ENCODE peak calls at places on chromosomes 1 and 21, in four cellular contexts. O, X, G and W are unnamed samples.

GRCh38 chr1:88740784-88741183 is 56.7 kb downstream of the PKN2 start:
- DNase-seq in O (no peak), X (no peak), G (no peak), W (no peak)

GRCh38 chr21:29215709-29216108 is 83.0 kb upstream of the BACH1 start:
- DNase-seq in G (no peak), X (no peak), O (no peak), W (no peak)

GRCh38 chr1:92410706-92411105 is 76.0 kb downstream of the GFI1 start:
- DNase-seq in O (no peak), G (no peak), X (peak; percentile 35), W (no peak)

GRCh38 chr1:3908886-3909517 is 8.9 kb upstream of the C1orf174 start:
- DNase-seq in G (no peak), X (no peak), O (no peak), W (no peak)

GRCh38 chr21:26846036-26846931 is 1.1 kb upstream of the ADAMTS1 start:
- DNase-seq in G (no peak), X (no peak), O (no peak), W (no peak)

GRCh38 chr1:91124989-91125417 is 103.2 kb upstream of the ZNF644 start:
- DNase-seq in O (no peak), G (no peak), X (no peak), W (no peak)

GRCh38 chr1:208054485-208054884 is 143.6 kb upstream of the CD34 start:
- DNase-seq in G (no peak), X (no peak), O (no peak), W (no peak)

GRCh38 chr1:167077128-167077867 is 12.9 kb downstream of the GPA33 start:
- DNase-seq in G (no peak), X (no peak), O (no peak), W (no peak)

GRCh38 chr1:157968503-157968902 is 24.9 kb upstream of the KIRREL1 start:
- DNase-seq in X (no peak), O (no peak), G (no peak), W (no peak)

GRCh38 chr1:28328228-28328648 is 602 bp upstream of the MED18 start:
- DNase-seq in G (no peak), O (no peak), X (no peak), W (no peak)

GRCh38 chr1:77037990-77038389 is 170.7 kb downstream of the ST6GALNAC5 start:
- DNase-seq in X (no peak), O (no peak), G (no peak), W (no peak)

GRCh38 chr21:29987762-29988161 is 48.0 kb upstream of the GRIK1 start:
- DNase-seq in X (no peak), O (no peak), G (no peak), W (no peak)

GRCh38 chr21:42025392-42026071 is 15.4 kb upstream of the ZBTB21 start:
- DNase-seq in G (no peak), O (no peak), X (no peak), W (no peak)

GRCh38 chr1:53938136-53938830 is 7.2 kb downstream of the IFT25 start:
- DNase-seq in G (no peak), O (no peak), X (no peak), W (no peak)

GRCh38 chr1:72285074-72285425 is 2.7 kb upstream of the NEGR1 start:
- DNase-seq in O (no peak), X (no peak), G (no peak), W (no peak)

GRCh38 chr1:211829343-211830054 is 1.1 kb downstream of the LPGAT1 start:
- DNase-seq in X (peak; percentile 55), O (no peak), G (peak; percentile 82), W (no peak)

GRCh38 chr1:16266411-16267118 is 29.6 kb upstream of the CPLANE2 start:
- DNase-seq in G (no peak), X (peak; percentile 85), O (no peak), W (no peak)

GRCh38 chr1:45752014-45752413 is 1.6 kb upstream of the IPP start:
- DNase-seq in G (no peak), X (no peak), O (no peak), W (no peak)

GRCh38 chr21:20790113-20790512 is 208.1 kb upstream of the NCAM2 start:
- DNase-seq in G (no peak), O (no peak), X (no peak), W (no peak)

GRCh38 chr1:156675715-156676311 is 1.4 kb downstream of the NES start:
- DNase-seq in X (no peak), G (no peak), O (no peak), W (no peak)

GRCh38 chr1:156676450-156676819 is 772 bp downstream of the NES start:
- DNase-seq in G (no peak), X (no peak), O (no peak), W (no peak)

GRCh38 chr1:156677616-156678596 is 699 bp upstream of the NES start:
- DNase-seq in X (peak; percentile 80), O (no peak), G (peak; percentile 72), W (no peak)

GRCh38 chr1:156675271-156675708 is 1.9 kb downstream of the NES start:
- DNase-seq in X (no peak), O (no peak), G (no peak), W (no peak)

DNA sequence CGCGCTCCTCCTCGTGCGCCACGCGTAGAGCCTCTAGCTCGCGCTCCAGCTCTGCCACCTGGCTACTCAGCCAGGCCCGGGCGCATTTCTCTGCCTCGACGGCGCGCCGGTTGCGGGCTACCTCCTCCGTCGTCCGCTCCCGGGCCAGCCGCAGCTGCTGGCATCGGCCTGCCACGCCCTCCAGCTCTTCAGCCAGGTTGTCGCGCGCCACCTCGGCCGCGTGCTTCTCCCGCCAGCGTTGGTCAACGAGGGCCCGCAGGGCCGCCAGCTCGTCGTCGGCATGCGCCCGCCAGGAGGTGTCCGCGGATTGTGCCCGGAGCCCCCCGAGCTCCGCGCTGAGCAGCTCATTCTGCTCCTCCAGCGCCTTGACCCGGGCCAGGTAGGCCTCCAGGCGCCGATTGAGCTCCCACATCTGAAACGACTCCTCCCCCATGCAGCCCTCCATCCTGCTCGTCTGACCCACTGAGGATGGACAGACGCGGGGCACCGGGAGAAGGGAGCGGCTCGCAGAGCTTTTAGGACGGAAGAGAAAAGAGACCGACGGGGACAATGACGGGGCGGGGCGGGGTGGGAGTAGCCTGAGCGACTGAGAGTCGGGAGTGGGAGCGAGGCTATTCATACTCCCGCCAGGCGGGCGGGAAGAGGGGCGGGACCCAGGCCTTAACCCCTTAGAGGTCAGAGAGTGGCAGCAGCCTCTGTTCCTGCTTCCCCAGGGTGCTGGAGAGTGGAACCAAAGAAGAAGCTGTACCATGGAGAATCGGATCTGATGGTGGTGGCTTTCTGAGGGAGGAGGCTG is at the start of gene NES:
- DNase-seq in G (peak; percentile 75), O (no peak), X (peak; percentile 89), W (no peak)
- TF ChIP-seq TCF7L2 in G (no peak), O (no peak), X (no peak), W (no peak)

GRCh38 chr1:26161408-26162219 is 2.7 kb downstream of the FAM110D start:
- DNase-seq in O (no peak), G (no peak), X (peak; percentile 92), W (no peak)

GRCh38 chr1:26159113-26160039 is 497 bp downstream of the FAM110D start:
- DNase-seq in O (no peak), G (no peak), X (peak; percentile 22), W (no peak)

GRCh38 chr1:26162220-26162703 is 3.4 kb downstream of the FAM110D start:
- DNase-seq in G (no peak), O (no peak), X (no peak), W (no peak)

GRCh38 chr1:26158271-26159112 is at the start of gene FAM110D:
- DNase-seq in O (no peak), G (no peak), X (peak; percentile 13), W (no peak)

DNA sequence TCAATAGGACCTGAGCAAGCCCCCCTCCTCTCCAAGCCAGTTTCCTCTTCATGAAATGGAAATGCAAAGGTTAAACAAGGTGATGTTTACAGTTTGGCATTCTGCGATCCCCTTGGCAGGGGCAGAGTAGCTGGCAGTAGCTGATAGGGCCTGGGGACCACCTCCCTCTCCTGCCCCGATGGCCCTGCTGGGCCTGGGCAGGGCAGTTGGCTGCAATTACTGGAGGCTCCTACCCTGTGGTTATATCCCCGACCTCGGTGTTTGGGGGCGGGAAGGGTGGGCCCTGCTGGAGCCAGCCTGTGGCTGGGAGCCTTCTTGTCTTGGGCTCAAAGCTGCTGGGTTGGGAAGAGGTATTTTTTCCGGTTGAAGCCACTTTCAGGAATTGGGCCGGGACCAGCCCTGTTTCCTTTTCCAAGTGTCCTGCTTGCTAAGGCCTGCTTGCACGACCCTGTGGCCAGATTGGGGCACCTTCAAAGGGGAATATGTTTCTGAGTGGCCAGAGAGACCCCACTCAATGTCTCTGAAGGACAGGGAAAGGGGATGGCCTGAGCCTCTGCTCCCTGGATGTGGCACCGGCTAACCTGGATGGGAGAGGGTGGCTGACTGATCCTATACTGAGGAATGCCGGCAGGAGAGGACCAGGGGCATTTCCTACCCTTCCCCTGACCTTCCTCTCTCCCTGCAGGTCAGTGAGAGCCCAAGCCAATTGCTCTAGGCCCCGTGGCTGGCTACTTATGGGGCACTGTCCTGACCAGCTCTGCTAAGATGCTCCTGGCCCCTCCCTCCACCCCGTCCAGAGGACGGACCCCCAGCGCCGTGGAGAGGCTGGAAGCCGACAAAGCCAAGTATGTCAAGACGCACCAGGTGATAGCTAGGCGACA is 1.9 kb downstream of the FAM110D start:
- DNase-seq in O (no peak), X (no peak), G (no peak), W (no peak)
- H3K4me3 ChIP-seq in O (no peak overlapping the region), X (peak overlapping the region; percentile 43), G (peak overlapping the region; percentile 45), W (no peak overlapping the region)

GRCh38 chr1:182337736-182338571 is 53.6 kb downstream of the GLUL start:
- DNase-seq in O (no peak), X (peak; percentile 90), G (no peak), W (no peak)
- H3K27ac ChIP-seq in O (no peak overlapping the region), X (peak overlapping the region; percentile 83), G (no peak overlapping the region), W (no peak overlapping the region)

GRCh38 chr1:224219011-224219611 is 36.1 kb downstream of the DEGS1 start:
- DNase-seq in X (no peak), G (no peak), O (no peak), W (no peak)
- TF ChIP-seq TCF7L2 in X (no peak), G (no peak), O (no peak), W (no peak)

DNA sequence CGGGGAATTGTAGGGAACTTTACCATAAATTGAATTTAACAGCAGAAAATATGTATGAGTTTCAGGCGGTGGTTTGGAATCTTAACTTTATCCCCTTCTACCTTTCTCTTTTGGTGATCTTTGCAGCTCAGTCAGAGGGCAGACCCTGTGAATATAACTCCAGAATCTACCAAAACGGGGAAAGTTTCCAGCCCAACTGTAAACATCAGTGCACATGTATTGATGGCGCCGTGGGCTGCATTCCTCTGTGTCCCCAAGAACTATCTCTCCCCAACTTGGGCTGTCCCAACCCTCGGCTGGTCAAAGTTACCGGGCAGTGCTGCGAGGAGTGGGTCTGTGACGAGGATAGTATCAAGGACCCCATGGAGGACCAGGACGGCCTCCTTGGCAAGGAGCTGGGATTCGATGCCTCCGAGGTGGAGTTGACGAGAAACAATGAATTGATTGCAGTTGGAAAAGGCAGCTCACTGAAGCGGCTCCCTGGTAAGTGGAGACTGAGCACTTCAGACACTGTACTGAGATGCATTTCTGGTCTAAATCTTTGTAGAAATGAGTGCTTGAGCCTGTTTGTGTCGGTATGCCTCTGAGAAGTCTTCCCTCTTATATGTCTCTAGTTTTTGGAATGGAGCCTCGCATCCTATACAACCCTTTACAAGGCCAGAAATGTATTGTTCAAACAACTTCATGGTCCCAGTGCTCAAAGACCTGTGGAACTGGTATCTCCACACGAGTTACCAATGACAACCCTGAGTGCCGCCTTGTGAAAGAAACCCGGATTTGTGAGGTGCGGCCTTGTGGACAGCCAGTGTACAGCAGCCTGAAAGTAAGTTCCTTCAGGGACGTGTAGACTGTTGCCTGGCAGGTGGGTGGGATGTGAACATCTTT is 1.5 kb downstream of the CCN1 start:
- DNase-seq in O (no peak), X (no peak), G (peak; percentile 49), W (peak; percentile 96)
- H3K4me3 ChIP-seq in O (peak overlapping the region; percentile 93), X (peak overlapping the region; percentile 68), G (peak overlapping the region; percentile 79), W (peak overlapping the region; percentile 88)